ENCODE peak calls at places on chromosomes 12 and 14, in nine cellular contexts. K is lower leg skin, O is transverse colon, P is NB4, N is right lobe of liver, X is Peyer's patch, D is adrenal gland, F is A549, Y is stomach. S is an unnamed sample.

GRCh38 chr14:101082036-101082435 is 178.5 kb upstream of the RTL1 start:
- DNase-seq in K (peak; percentile 45), O (no peak), P (no peak), N (no peak), X (no peak), D (no peak), F (no peak), Y (peak; percentile 19), S (no peak)

GRCh38 chr14:99174081-99174851 is 97.7 kb downstream of the BCL11B start:
- DNase-seq in K (peak; percentile 81), O (no peak), P (no peak), N (no peak), X (no peak), D (no peak), F (no peak), Y (peak; percentile 23), S (no peak)

GRCh38 chr14:56590535-56590951 is 10.9 kb downstream of the TMEM260 start:
- DNase-seq in K (no peak), O (no peak), P (no peak), N (no peak), X (no peak), D (peak; percentile 17), F (no peak), Y (no peak), S (no peak)

GRCh38 chr12:15404485-15404884 is 82.2 kb downstream of the PTPRO start:
- DNase-seq in K (no peak), O (no peak), P (no peak), N (no peak), X (no peak), D (no peak), F (no peak), Y (no peak), S (no peak)

GRCh38 chr12:90120627-90121026 is 412.0 kb upstream of the ATP2B1 start:
- DNase-seq in K (no peak), O (no peak), P (no peak), N (no peak), X (no peak), D (no peak), F (no peak), Y (no peak), S (no peak)

GRCh38 chr12:46886541-46887041 is 60.8 kb upstream of the SLC38A4 start:
- DNase-seq in K (no peak), O (no peak), P (no peak), N (no peak), X (no peak), D (no peak), F (no peak), Y (no peak), S (no peak)

GRCh38 chr12:12723147-12723680 is 6.0 kb downstream of the CDKN1B start:
- DNase-seq in K (no peak), O (no peak), P (peak; percentile 34), N (no peak), X (no peak), D (no peak), F (peak; percentile 32), Y (no peak), S (peak; percentile 68)

GRCh38 chr12:113170926-113171325 is 14.4 kb downstream of the DDX54 start:
- DNase-seq in K (no peak), O (no peak), P (no peak), N (no peak), X (no peak), D (no peak), F (no peak), Y (no peak), S (no peak)

GRCh38 chr12:49055978-49056754 is 4.4 kb downstream of the KMT2D start:
- DNase-seq in K (no peak), O (peak; percentile 68), P (peak; percentile 98), N (peak; percentile 72), X (no peak), D (peak; percentile 69), F (peak; percentile 83), Y (peak; percentile 56), S (peak; percentile 73)

GRCh38 chr12:26195641-26196423 is 459 bp downstream of the SSPN start:
- DNase-seq in K (peak; percentile 87), O (peak; percentile 62), P (peak; percentile 79), N (no peak), X (peak; percentile 69), D (peak; percentile 72), F (peak; percentile 43), Y (peak; percentile 44), S (no peak)

GRCh38 chr12:49503674-49504180 is 35.1 kb upstream of the KCNH3 start:
- DNase-seq in K (no peak), O (peak; percentile 55), P (no peak), N (no peak), X (no peak), D (no peak), F (peak; percentile 88), Y (peak; percentile 70), S (no peak)

GRCh38 chr12:28015165-28015564 is 42.6 kb upstream of the PTHLH start:
- DNase-seq in K (no peak), O (no peak), P (no peak), N (no peak), X (no peak), D (no peak), F (no peak), Y (no peak), S (no peak)

GRCh38 chr14:45085004-45085403 is 1.1 kb downstream of the PRPF39 start:
- DNase-seq in K (no peak), O (no peak), P (peak; percentile 30), N (no peak), X (no peak), D (no peak), F (no peak), Y (no peak), S (peak; percentile 49)

GRCh38 chr14:45089813-45090212 is 5.9 kb downstream of the PRPF39 start:
- DNase-seq in K (no peak), O (no peak), P (no peak), N (no peak), X (no peak), D (no peak), F (no peak), Y (no peak), S (no peak)

GRCh38 chr14:45082420-45082819 is 1.5 kb upstream of the PRPF39 start:
- DNase-seq in K (no peak), O (no peak), P (no peak), N (no peak), X (no peak), D (peak; percentile 47), F (peak; percentile 4), Y (no peak), S (no peak)

GRCh38 chr14:45083622-45083978 is 316 bp upstream of the PRPF39 start:
- DNase-seq in K (no peak), O (no peak), P (no peak), N (no peak), X (no peak), D (no peak), F (no peak), Y (no peak), S (no peak)

DNA sequence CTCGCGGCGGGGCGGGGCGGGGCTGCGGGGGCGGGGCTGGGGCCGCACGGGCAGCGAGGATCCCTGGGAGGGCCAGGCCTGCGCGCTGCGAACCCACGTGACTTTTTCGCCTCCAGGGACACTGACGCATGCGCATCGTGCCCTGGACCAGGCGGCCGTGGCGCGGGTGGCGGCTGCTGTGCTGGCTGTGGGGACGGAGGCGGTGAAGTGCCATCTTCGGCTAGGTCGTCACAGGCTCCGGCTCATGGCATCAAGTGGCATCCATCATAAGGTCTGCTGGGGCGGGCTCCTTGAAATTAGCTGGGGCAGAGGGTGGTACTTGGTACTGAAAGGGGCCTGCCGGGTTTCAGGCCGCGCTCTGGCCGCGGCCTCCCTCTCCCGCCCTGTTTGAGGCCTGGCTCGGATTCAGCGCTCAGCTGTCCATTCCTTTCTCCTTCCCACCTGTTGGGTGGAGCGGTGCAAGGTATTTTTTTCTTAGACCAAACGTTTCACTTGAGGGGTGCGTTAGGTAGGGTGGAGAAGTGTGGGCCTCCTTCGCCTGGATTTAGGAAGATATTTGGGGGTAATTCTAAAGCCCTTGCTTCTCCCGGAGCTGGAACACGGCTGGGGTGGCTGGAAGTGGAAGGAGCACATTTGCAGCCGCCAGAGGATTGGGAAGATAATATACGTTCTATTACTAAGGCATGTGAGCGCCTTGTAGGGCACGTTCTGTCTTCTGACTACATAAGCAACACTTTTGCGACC is at the start of gene PRPF39:
- DNase-seq in K (peak; percentile 99), O (peak; percentile 96), P (peak; percentile 92), N (peak; percentile 97), X (peak; percentile 97), D (peak; percentile 96), F (peak; percentile 93), Y (peak; percentile 97), S (peak; percentile 94)
- TF ChIP-seq POLR2A in K (no peak), O (peak; percentile 88), P (peak; percentile 92), N (peak; percentile 83), X (peak; percentile 66), D (peak; percentile 81), F (peak; percentile 99), Y (peak; percentile 57), S (peak; percentile 88)

DNA sequence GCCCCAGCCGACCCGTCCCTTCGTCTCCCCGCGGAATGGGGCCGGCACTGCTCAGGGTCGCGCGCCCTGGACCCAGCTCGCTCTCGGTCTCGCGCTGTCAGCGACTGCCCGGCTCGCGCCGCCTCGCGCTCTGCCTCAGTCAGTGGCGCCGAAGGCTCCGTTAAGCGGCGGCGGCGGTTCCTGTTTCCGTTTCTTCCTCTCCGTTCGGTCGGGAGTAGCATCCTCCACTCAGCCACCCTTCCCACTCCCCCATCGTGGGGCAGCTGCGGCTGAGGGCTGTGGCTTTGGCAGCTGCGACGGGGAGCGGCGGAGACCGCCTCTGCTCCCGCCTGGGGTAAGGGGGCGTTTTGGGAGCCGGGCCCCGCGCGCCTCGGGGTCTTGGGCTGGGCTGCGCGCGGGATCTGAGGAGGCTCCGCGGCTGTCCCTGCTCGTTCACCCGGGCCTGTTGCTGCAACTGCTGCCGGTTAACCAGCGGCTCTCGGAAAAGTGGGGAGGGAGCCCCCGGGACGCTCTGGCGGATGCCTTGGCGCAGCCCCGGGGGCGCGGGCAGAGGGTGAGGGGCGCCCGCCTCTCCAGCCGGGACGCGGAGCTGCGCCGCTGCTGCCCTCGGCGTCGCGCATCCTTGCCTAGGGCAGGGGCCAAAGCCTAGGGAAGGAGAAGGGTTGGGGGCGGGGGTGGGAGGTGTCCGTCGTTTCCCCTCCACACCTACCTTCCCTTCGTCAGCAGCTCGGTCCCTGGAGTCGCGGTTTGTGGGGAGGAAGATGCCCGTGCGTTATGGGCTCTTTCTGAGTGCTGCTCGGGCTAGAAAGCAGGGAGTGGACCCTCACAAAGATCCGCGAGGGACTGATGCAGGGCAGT is 580 bp downstream of the FUT8 start:
- DNase-seq in K (peak; percentile 94), O (peak; percentile 77), P (peak; percentile 83), N (peak; percentile 51), X (peak; percentile 86), D (peak; percentile 23), F (peak; percentile 77), Y (peak; percentile 74), S (peak; percentile 91)
- TF ChIP-seq POLR2A in K (no peak), O (no peak), P (no peak), N (no peak), X (no peak), D (no peak), F (no peak), Y (no peak), S (no peak)

GRCh38 chr12:53456654-53457366 is 4.9 kb downstream of the PCBP2 start:
- DNase-seq in K (no peak), O (no peak), P (no peak), N (no peak), X (no peak), D (no peak), F (no peak), Y (no peak), S (no peak)
- TF ChIP-seq POLR2A in K (no peak), O (no peak), P (no peak), N (no peak), X (no peak), D (no peak), F (no peak), Y (no peak), S (no peak)

DNA sequence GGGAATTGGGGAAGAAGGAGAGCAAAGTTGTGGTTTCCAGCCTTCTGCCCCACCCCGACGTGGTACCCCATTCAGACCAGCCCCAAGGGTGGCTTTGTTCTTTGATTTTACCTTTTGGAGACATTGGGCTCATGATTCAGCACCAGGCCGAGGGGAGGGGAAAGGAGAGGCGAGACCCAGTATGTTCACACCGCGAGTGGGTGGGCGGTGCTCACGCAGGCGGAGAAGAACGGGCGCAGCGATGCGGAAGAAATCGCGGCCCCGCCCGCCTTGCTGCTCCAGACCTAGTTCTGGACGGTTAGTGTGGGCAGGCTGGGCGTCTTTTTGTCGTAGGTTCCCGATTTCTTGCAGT is 960 bp downstream of the ATL1 start:
- DNase-seq in K (peak; percentile 96), O (peak; percentile 77), P (peak; percentile 91), N (peak; percentile 49), X (peak; percentile 70), D (peak; percentile 75), F (peak; percentile 51), Y (peak; percentile 74), S (peak; percentile 18)
- TF ChIP-seq POLR2A in K (no peak), O (peak; percentile 27), P (no peak), N (no peak), X (no peak), D (no peak), F (peak; percentile 33), Y (no peak), S (no peak)